ENCODE peak calls at places on chromosomes 3 and 15, in seven cellular contexts. E is kidney, Z is neuronal stem cell, H is SK-N-SH, W is NT2/D1, J is colonic mucosa, M is astrocyte. S is an unnamed sample.

GRCh38 chr3:54188176-54188791 is 65.9 kb downstream of the CACNA2D3 start:
- DNase-seq in E (no peak), Z (peak; percentile 81), H (no peak), W (peak; percentile 77), J (peak; percentile 45), M (peak; percentile 40), S (peak; percentile 68)

GRCh38 chr15:62105266-62105665 is 38.5 kb downstream of the C2CD4A start:
- DNase-seq in E (no peak), Z (no peak), H (no peak), W (no peak), J (no peak), M (no peak), S (no peak)

GRCh38 chr15:42070276-42070965 is 23.9 kb downstream of the PLA2G4D start:
- DNase-seq in E (peak; percentile 75), Z (no peak), H (no peak), W (no peak), J (no peak), M (no peak), S (no peak)

GRCh38 chr3:19911452-19911851 is 22.6 kb downstream of the EFHB start:
- DNase-seq in E (no peak), Z (no peak), H (no peak), W (no peak), J (no peak), M (no peak), S (no peak)

GRCh38 chr3:58874795-58875194 is 175.0 kb downstream of the CFAP20DC start:
- DNase-seq in E (no peak), Z (no peak), H (no peak), W (no peak), J (no peak), M (peak; percentile 53), S (no peak)

GRCh38 chr15:57792729-57793449 is 86.4 kb downstream of the POLR2M start:
- DNase-seq in E (no peak), Z (no peak), H (no peak), W (peak; percentile 16), J (peak; percentile 61), M (no peak), S (no peak)

GRCh38 chr15:53978248-53978906 is at the start of gene UNC13C:
- DNase-seq in E (peak; percentile 67), Z (peak; percentile 47), H (peak; percentile 30), W (no peak), J (peak; percentile 17), M (no peak), S (no peak)

GRCh38 chr3:183548262-183548769 is 7.2 kb downstream of the KLHL6 start:
- DNase-seq in E (no peak), Z (peak; percentile 66), H (peak; percentile 34), W (peak; percentile 86), J (no peak), M (peak; percentile 94), S (no peak)

GRCh38 chr3:58217209-58217811 is 6.5 kb upstream of the DNASE1L3 start:
- DNase-seq in E (peak; percentile 84), Z (peak; percentile 75), H (peak; percentile 72), W (peak; percentile 66), J (peak; percentile 68), M (peak; percentile 51), S (peak; percentile 67)

GRCh38 chr3:167814441-167814951 is 79.0 kb downstream of the SERPINI1 start:
- DNase-seq in E (no peak), Z (no peak), H (peak; percentile 21), W (no peak), J (no peak), M (peak; percentile 79), S (no peak)

GRCh38 chr3:126782554-126782953 is 78.5 kb downstream of the CHCHD6 start:
- DNase-seq in E (no peak), Z (no peak), H (no peak), W (no peak), J (peak; percentile 71), M (peak; percentile 98), S (no peak)

GRCh38 chr15:82062479-82062878 is 16.7 kb upstream of the MEX3B start:
- DNase-seq in E (no peak), Z (no peak), H (no peak), W (no peak), J (no peak), M (no peak), S (no peak)

GRCh38 chr3:40623567-40623966 is 98.8 kb downstream of the ZNF621 start:
- DNase-seq in E (no peak), Z (no peak), H (no peak), W (no peak), J (peak; percentile 22), M (peak; percentile 29), S (no peak)

GRCh38 chr3:197154-197855 is 742 bp downstream of the CHL1 start:
- DNase-seq in E (peak; percentile 84), Z (peak; percentile 40), H (peak; percentile 80), W (no peak), J (peak; percentile 19), M (no peak), S (no peak)

GRCh38 chr15:100009372-100009771 is 276.1 kb upstream of the LYSMD4 start:
- DNase-seq in E (no peak), Z (no peak), H (no peak), W (no peak), J (no peak), M (no peak), S (no peak)

GRCh38 chr15:91593653-91594052 is 259.9 kb upstream of the SLCO3A1 start:
- DNase-seq in E (no peak), Z (no peak), H (no peak), W (no peak), J (no peak), M (no peak), S (no peak)

GRCh38 chr3:195443391-195443989 is 670 bp upstream of the ACAP2 start:
- DNase-seq in E (no peak), Z (no peak), H (no peak), W (no peak), J (no peak), M (no peak), S (no peak)

GRCh38 chr15:39801641-39802309 is 19.1 kb upstream of the FSIP1 start:
- DNase-seq in E (no peak), Z (no peak), H (no peak), W (no peak), J (peak; percentile 32), M (no peak), S (peak; percentile 13)

GRCh38 chr3:153577059-153577736 is 415.2 kb downstream of the RAP2B start:
- DNase-seq in E (no peak), Z (no peak), H (no peak), W (no peak), J (no peak), M (no peak), S (no peak)

GRCh38 chr3:171981271-171981605 is 58.1 kb upstream of the FNDC3B start:
- DNase-seq in E (no peak), Z (no peak), H (no peak), W (no peak), J (no peak), M (no peak), S (no peak)
- H3K9ac ChIP-seq in E (no peak overlapping the region), Z (no peak overlapping the region), H (no peak overlapping the region), W (no peak overlapping the region), J (no peak overlapping the region), M (no peak overlapping the region), S (no peak overlapping the region)

GRCh38 chr3:141390747-141391146 is 22.4 kb downstream of the ZBTB38 start:
- DNase-seq in E (no peak), Z (no peak), H (no peak), W (no peak), J (no peak), M (no peak), S (no peak)

GRCh38 chr3:141391298-141392017 is 23.2 kb downstream of the ZBTB38 start:
- DNase-seq in E (no peak), Z (no peak), H (no peak), W (no peak), J (no peak), M (no peak), S (no peak)

GRCh38 chr3:141393151-141394076 is 25.1 kb downstream of the ZBTB38 start:
- DNase-seq in E (no peak), Z (peak; percentile 80), H (peak; percentile 69), W (peak; percentile 92), J (peak; percentile 17), M (no peak), S (no peak)

GRCh38 chr3:141392018-141392370 is 23.7 kb downstream of the ZBTB38 start:
- DNase-seq in E (no peak), Z (no peak), H (no peak), W (no peak), J (no peak), M (no peak), S (no peak)

GRCh38 chr3:141392416-141392815 is 24.1 kb downstream of the ZBTB38 start:
- DNase-seq in E (no peak), Z (no peak), H (no peak), W (no peak), J (no peak), M (no peak), S (no peak)
- H3K4me1 ChIP-seq in E (peaks cover 2% of the 10 kb centered on the region), Z (peaks cover 28% of the 10 kb centered on the region), H (peaks cover 26% of the 10 kb centered on the region), W (peaks cover 10% of the 10 kb centered on the region), J (peaks cover 7% of the 10 kb centered on the region), M (peaks cover 13% of the 10 kb centered on the region), S (no peaks in the 10 kb centered on the region)

DNA sequence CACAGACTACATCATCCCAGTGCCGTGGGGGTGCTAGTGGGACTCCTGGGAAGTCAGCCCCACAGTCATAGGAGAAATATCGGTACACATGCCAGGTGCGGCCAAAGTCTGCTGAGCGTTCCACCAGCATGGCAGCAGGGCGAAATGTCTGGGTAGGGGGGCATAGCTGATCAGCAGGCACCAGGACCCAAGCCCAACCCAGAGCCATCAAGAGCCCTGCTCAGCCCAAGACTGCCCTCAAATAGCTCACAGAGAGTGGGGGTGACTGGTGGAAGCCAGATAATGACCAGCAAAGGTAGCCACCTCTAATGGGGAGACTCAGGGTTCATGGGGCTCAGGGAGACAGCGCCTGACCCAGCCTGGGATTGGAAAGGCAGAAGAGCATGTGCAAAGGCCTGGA is 1.3 kb downstream of the LAMB2 start:
- DNase-seq in E (no peak), Z (no peak), H (no peak), W (no peak), J (no peak), M (no peak), S (no peak)
- H3K4me3 ChIP-seq in E (peak overlapping the region; percentile 86), Z (peak overlapping the region; percentile 40), H (peak overlapping the region; percentile 81), W (no peak overlapping the region), J (peak overlapping the region; percentile 51), M (peak overlapping the region; percentile 97), S (no peak overlapping the region)

GRCh38 chr3:18082551-18083272 is 340.3 kb upstream of the TBC1D5 start:
- DNase-seq in E (no peak), Z (no peak), H (peak; percentile 30), W (no peak), J (no peak), M (no peak), S (no peak)

GRCh38 chr3:18076301-18076700 is 333.9 kb upstream of the TBC1D5 start:
- DNase-seq in E (no peak), Z (no peak), H (no peak), W (no peak), J (no peak), M (no peak), S (no peak)

GRCh38 chr3:18080198-18080689 is 337.8 kb upstream of the TBC1D5 start:
- DNase-seq in E (no peak), Z (no peak), H (no peak), W (no peak), J (no peak), M (peak; percentile 52), S (no peak)

GRCh38 chr3:18079062-18079461 is 336.6 kb upstream of the TBC1D5 start:
- DNase-seq in E (no peak), Z (no peak), H (no peak), W (no peak), J (no peak), M (no peak), S (no peak)

DNA sequence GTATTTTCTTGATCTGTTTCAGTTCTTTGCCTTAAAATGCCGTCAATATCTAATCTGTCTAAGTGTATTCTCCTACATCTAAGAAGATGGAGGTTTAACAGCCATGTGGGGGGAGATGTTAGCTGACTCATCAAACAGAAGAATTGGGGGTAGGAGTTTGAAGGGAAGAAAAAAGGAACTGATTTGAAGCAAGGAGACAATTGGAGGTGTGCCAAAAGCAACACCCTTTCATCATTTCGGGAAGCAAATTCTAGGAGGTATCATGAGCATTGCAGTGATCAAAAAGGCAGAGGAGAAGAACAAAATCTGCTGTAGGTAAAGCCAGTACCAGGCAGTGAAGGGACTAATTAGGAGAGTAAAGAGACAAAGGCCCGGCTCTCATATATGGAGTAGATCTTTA is 337.3 kb upstream of the TBC1D5 start:
- DNase-seq in E (no peak), Z (no peak), H (no peak), W (no peak), J (no peak), M (peak; percentile 35), S (peak; percentile 55)
- H3K9ac ChIP-seq in E (no peak overlapping the region), Z (no peak overlapping the region), H (no peak overlapping the region), W (no peak overlapping the region), J (no peak overlapping the region), M (no peak overlapping the region), S (peak overlapping the region; percentile 34)